ENCODE peak calls at places on chromosome 15, in five cellular contexts. One of them, this sample, is unnamed.

GRCh38 chr15:28992996-28993719 is 107.4 kb downstream of the APBA2 start:
- DNase-seq in naive thymus-derived CD8-positive, alpha-beta T cell: no peak
- DNase-seq in coronary artery: no peak
- DNase-seq in T1000: no peak
- DNase-seq in NCI-H524: no peak
- DNase-seq in this sample: peak

GRCh38 chr15:46652256-46652655 is 1017.4 kb downstream of the SQOR start:
- DNase-seq in T1000: no peak
- DNase-seq in naive thymus-derived CD8-positive, alpha-beta T cell: no peak
- DNase-seq in NCI-H524: no peak
- DNase-seq in coronary artery: no peak
- DNase-seq in this sample: no peak

GRCh38 chr15:68783226-68784054 is 37.3 kb downstream of the ANP32A start:
- DNase-seq in NCI-H524: no peak
- DNase-seq in naive thymus-derived CD8-positive, alpha-beta T cell: peak
- DNase-seq in coronary artery: peak
- DNase-seq in T1000: no peak
- DNase-seq in this sample: peak

GRCh38 chr15:78624651-78625590 is 4.1 kb upstream of the CHRNA3 start:
- DNase-seq in T1000: no peak
- DNase-seq in naive thymus-derived CD8-positive, alpha-beta T cell: no peak
- DNase-seq in coronary artery: no peak
- DNase-seq in NCI-H524: no peak
- DNase-seq in this sample: no peak

GRCh38 chr15:62163847-62164499 is 1.1 kb downstream of the C2CD4B start:
- DNase-seq in NCI-H524: no peak
- DNase-seq in naive thymus-derived CD8-positive, alpha-beta T cell: no peak
- DNase-seq in T1000: no peak
- DNase-seq in coronary artery: no peak
- DNase-seq in this sample: no peak

GRCh38 chr15:101107625-101108457 is 144.0 kb downstream of the CHSY1 start:
- DNase-seq in T1000: no peak
- DNase-seq in coronary artery: no peak
- DNase-seq in naive thymus-derived CD8-positive, alpha-beta T cell: peak
- DNase-seq in NCI-H524: peak
- DNase-seq in this sample: no peak

GRCh38 chr15:58932791-58933310 is 628 bp downstream of the SLTM start:
- DNase-seq in T1000: no peak
- DNase-seq in NCI-H524: peak
- DNase-seq in coronary artery: peak
- DNase-seq in naive thymus-derived CD8-positive, alpha-beta T cell: no peak
- DNase-seq in this sample: no peak

GRCh38 chr15:55774113-55774970 is 31.4 kb upstream of the PRTG start:
- DNase-seq in T1000: no peak
- DNase-seq in naive thymus-derived CD8-positive, alpha-beta T cell: no peak
- DNase-seq in NCI-H524: peak
- DNase-seq in coronary artery: no peak
- DNase-seq in this sample: peak

GRCh38 chr15:68417897-68418296 is 14.1 kb downstream of the ITGA11 start:
- DNase-seq in coronary artery: no peak
- DNase-seq in T1000: no peak
- DNase-seq in naive thymus-derived CD8-positive, alpha-beta T cell: no peak
- DNase-seq in NCI-H524: no peak
- DNase-seq in this sample: peak

This sample was measured in testis.